ENCODE peak calls at places on chromosomes 5 and 9, in six cellular contexts. One of them, this sample, is unnamed.

GRCh38 chr5:113375492-113376060 is 59.2 kb downstream of the TSSK1B start:
- DNase-seq in HCT116: no peak
- DNase-seq in gastrocnemius medialis: no peak
- DNase-seq in A549: no peak
- DNase-seq in tibial nerve: peak; percentile 45
- DNase-seq in heart left ventricle: peak; percentile 41
- DNase-seq in this sample: no peak

GRCh38 chr5:10747678-10748622 is 13.1 kb downstream of the DAP start:
- DNase-seq in HCT116: no peak
- DNase-seq in gastrocnemius medialis: no peak
- DNase-seq in A549: no peak
- DNase-seq in tibial nerve: no peak
- DNase-seq in heart left ventricle: no peak
- DNase-seq in this sample: no peak

GRCh38 chr5:33102551-33102950 is 338.2 kb upstream of the TARS1 start:
- DNase-seq in HCT116: no peak
- DNase-seq in gastrocnemius medialis: no peak
- DNase-seq in A549: no peak
- DNase-seq in tibial nerve: no peak
- DNase-seq in heart left ventricle: no peak
- DNase-seq in this sample: no peak

GRCh38 chr9:21085010-21085409 is 7.3 kb upstream of the IFNB1 start:
- DNase-seq in HCT116: no peak
- DNase-seq in gastrocnemius medialis: no peak
- DNase-seq in A549: no peak
- DNase-seq in tibial nerve: no peak
- DNase-seq in heart left ventricle: no peak
- DNase-seq in this sample: no peak

GRCh38 chr9:127858041-127858512 is 3.6 kb upstream of the ENG start:
- DNase-seq in HCT116: no peak
- DNase-seq in gastrocnemius medialis: no peak
- DNase-seq in A549: no peak
- DNase-seq in tibial nerve: no peak
- DNase-seq in heart left ventricle: peak; percentile 80
- DNase-seq in this sample: no peak

GRCh38 chr5:95960802-95961616 is 642 bp downstream of the ELL2 start:
- DNase-seq in HCT116: no peak
- DNase-seq in gastrocnemius medialis: peak; percentile 60
- DNase-seq in A549: peak; percentile 80
- DNase-seq in tibial nerve: peak; percentile 35
- DNase-seq in heart left ventricle: peak; percentile 81
- DNase-seq in this sample: no peak

GRCh38 chr9:32672478-32672877 is 37.0 kb upstream of the TAF1L start:
- DNase-seq in HCT116: no peak
- DNase-seq in gastrocnemius medialis: no peak
- DNase-seq in A549: peak; percentile 74
- DNase-seq in tibial nerve: no peak
- DNase-seq in heart left ventricle: no peak
- DNase-seq in this sample: peak; percentile 2

GRCh38 chr5:93578179-93578812 is 2.7 kb downstream of the NR2F1-AS1 start:
- DNase-seq in HCT116: no peak
- DNase-seq in gastrocnemius medialis: no peak
- DNase-seq in A549: no peak
- DNase-seq in tibial nerve: no peak
- DNase-seq in heart left ventricle: no peak
- DNase-seq in this sample: no peak

GRCh38 chr5:93163010-93163663 is 417.9 kb downstream of the NR2F1-AS1 start:
- DNase-seq in HCT116: peak; percentile 91
- DNase-seq in gastrocnemius medialis: no peak
- DNase-seq in A549: peak; percentile 51
- DNase-seq in tibial nerve: no peak
- DNase-seq in heart left ventricle: no peak
- DNase-seq in this sample: no peak

GRCh38 chr5:146060221-146060585 is 45.2 kb downstream of the PLAC8L1 start:
- DNase-seq in HCT116: no peak
- DNase-seq in gastrocnemius medialis: no peak
- DNase-seq in A549: no peak
- DNase-seq in tibial nerve: no peak
- DNase-seq in heart left ventricle: no peak
- DNase-seq in this sample: no peak

GRCh38 chr5:178143246-178143645 is 10.4 kb downstream of the NHP2 start:
- DNase-seq in HCT116: no peak
- DNase-seq in gastrocnemius medialis: no peak
- DNase-seq in A549: no peak
- DNase-seq in tibial nerve: no peak
- DNase-seq in heart left ventricle: no peak
- DNase-seq in this sample: no peak

GRCh38 chr5:74122979-74123575 is 497.1 kb downstream of the ARHGEF28 start:
- DNase-seq in HCT116: no peak
- DNase-seq in gastrocnemius medialis: no peak
- DNase-seq in A549: no peak
- DNase-seq in tibial nerve: no peak
- DNase-seq in heart left ventricle: no peak
- DNase-seq in this sample: no peak

GRCh38 chr5:1440098-1440493 is 5.1 kb downstream of the SLC6A3 start:
- DNase-seq in HCT116: no peak
- DNase-seq in gastrocnemius medialis: no peak
- DNase-seq in A549: no peak
- DNase-seq in tibial nerve: no peak
- DNase-seq in heart left ventricle: no peak
- DNase-seq in this sample: no peak

GRCh38 chr5:26023361-26023760 is 1015.0 kb downstream of the CDH9 start:
- DNase-seq in HCT116: no peak
- DNase-seq in gastrocnemius medialis: no peak
- DNase-seq in A549: no peak
- DNase-seq in tibial nerve: no peak
- DNase-seq in heart left ventricle: no peak
- DNase-seq in this sample: no peak

GRCh38 chr5:169219351-169219750 is 81.6 kb downstream of the SLIT3 start:
- DNase-seq in HCT116: no peak
- DNase-seq in gastrocnemius medialis: no peak
- DNase-seq in A549: no peak
- DNase-seq in tibial nerve: no peak
- DNase-seq in heart left ventricle: no peak
- DNase-seq in this sample: no peak

GRCh38 chr5:5295361-5295760 is 127.1 kb upstream of the ICE1 start:
- DNase-seq in HCT116: no peak
- DNase-seq in gastrocnemius medialis: no peak
- DNase-seq in A549: no peak
- DNase-seq in tibial nerve: no peak
- DNase-seq in heart left ventricle: no peak
- DNase-seq in this sample: no peak

GRCh38 chr5:36688722-36689121 is 82.3 kb downstream of the SLC1A3 start:
- DNase-seq in HCT116: peak; percentile 29
- DNase-seq in gastrocnemius medialis: no peak
- DNase-seq in A549: peak; percentile 34
- DNase-seq in tibial nerve: no peak
- DNase-seq in heart left ventricle: no peak
- DNase-seq in this sample: no peak

GRCh38 chr5:128082551-128083032 is 974 bp upstream of the SLC12A2 start:
- DNase-seq in HCT116: peak; percentile 22
- DNase-seq in gastrocnemius medialis: no peak
- DNase-seq in A549: no peak
- DNase-seq in tibial nerve: no peak
- DNase-seq in heart left ventricle: no peak
- DNase-seq in this sample: no peak
- TF ChIP-seq POLR2A in HCT116: no peak
- TF ChIP-seq POLR2A in gastrocnemius medialis: peak; percentile 8
- TF ChIP-seq POLR2A in A549: no peak
- TF ChIP-seq POLR2A in tibial nerve: no peak
- TF ChIP-seq POLR2A in heart left ventricle: peak; percentile 21
- TF ChIP-seq POLR2A in this sample: no peak

DNA sequence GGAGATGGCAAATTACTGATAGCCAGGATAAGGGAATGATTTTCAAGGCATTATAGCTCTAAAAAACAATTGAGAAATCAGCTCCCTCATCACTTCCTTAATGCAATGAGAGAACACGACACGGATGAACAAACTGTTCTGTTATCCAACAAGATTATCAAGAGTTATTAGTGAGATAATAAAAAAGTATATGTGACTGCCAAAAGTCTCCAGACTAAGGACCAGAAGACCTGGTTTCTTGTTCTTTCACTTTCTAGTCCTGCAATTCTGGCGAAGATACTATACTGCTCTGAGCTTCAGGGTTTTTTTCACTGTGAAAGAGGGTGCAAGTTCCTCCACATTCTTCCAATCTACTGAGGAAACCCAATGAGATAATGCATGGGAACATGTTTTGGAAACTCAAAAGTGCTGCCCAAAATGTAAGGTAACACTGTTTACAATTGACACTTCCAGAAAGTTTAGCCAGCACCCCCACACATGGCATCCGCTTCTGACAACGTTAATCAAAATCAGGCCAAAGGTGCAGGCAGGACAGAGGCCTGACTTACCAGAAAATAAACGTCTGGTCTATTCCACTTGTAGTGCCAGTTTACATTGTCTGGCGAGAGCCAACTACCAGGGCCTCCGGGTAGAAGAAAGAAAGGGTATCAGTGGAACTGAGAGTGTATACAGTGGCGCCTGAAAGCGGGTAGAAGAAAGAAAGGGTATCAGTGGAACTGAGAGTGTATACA is 254.3 kb downstream of the DOCK8 start:
- DNase-seq in HCT116: no peak
- DNase-seq in gastrocnemius medialis: no peak
- DNase-seq in A549: no peak
- DNase-seq in tibial nerve: no peak
- DNase-seq in heart left ventricle: no peak
- DNase-seq in this sample: no peak
- TF ChIP-seq POLR2A in HCT116: no peak
- TF ChIP-seq POLR2A in gastrocnemius medialis: no peak
- TF ChIP-seq POLR2A in A549: no peak
- TF ChIP-seq POLR2A in tibial nerve: no peak
- TF ChIP-seq POLR2A in heart left ventricle: no peak
- TF ChIP-seq POLR2A in this sample: no peak

DNA sequence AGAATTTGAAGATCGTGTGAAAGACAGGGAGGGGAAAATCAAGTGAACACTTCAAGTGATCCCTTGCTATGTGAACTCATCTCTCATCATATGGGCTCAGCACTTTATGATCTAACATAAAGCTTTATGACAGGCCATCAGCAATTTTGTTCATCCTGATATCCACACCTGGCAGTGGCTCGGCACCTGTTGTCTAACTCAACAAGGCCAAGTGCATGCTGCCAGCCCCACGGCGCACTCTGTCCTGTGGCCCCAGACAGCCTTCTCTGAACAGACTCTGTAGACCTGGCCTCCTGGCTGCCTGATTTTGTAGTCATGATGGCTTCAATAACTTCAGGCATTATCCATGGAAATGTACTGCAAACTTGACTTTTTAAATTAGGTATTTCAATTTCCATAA is 106.3 kb downstream of the MEF2C start:
- DNase-seq in HCT116: no peak
- DNase-seq in gastrocnemius medialis: no peak
- DNase-seq in A549: no peak
- DNase-seq in tibial nerve: no peak
- DNase-seq in heart left ventricle: no peak
- DNase-seq in this sample: no peak
- TF ChIP-seq POLR2A in HCT116: no peak
- TF ChIP-seq POLR2A in gastrocnemius medialis: no peak
- TF ChIP-seq POLR2A in A549: no peak
- TF ChIP-seq POLR2A in tibial nerve: no peak
- TF ChIP-seq POLR2A in heart left ventricle: no peak
- TF ChIP-seq POLR2A in this sample: no peak

GRCh38 chr9:112064871-112065270 is 110.2 kb downstream of the SUSD1 start:
- DNase-seq in HCT116: no peak
- DNase-seq in gastrocnemius medialis: no peak
- DNase-seq in A549: no peak
- DNase-seq in tibial nerve: no peak
- DNase-seq in heart left ventricle: no peak
- DNase-seq in this sample: no peak

GRCh38 chr9:112059980-112060348 is 115.1 kb downstream of the SUSD1 start:
- DNase-seq in HCT116: no peak
- DNase-seq in gastrocnemius medialis: no peak
- DNase-seq in A549: no peak
- DNase-seq in tibial nerve: no peak
- DNase-seq in heart left ventricle: no peak
- DNase-seq in this sample: no peak

GRCh38 chr9:112063151-112063550 is 111.9 kb downstream of the SUSD1 start:
- DNase-seq in HCT116: no peak
- DNase-seq in gastrocnemius medialis: no peak
- DNase-seq in A549: no peak
- DNase-seq in tibial nerve: no peak
- DNase-seq in heart left ventricle: no peak
- DNase-seq in this sample: no peak

GRCh38 chr9:112059145-112059979 is 115.7 kb downstream of the SUSD1 start:
- DNase-seq in HCT116: no peak
- DNase-seq in gastrocnemius medialis: no peak
- DNase-seq in A549: peak; percentile 89
- DNase-seq in tibial nerve: no peak
- DNase-seq in heart left ventricle: no peak
- DNase-seq in this sample: peak; percentile 40

GRCh38 chr9:112061152-112061740 is 113.9 kb downstream of the SUSD1 start:
- DNase-seq in HCT116: peak; percentile 61
- DNase-seq in gastrocnemius medialis: peak; percentile 46
- DNase-seq in A549: peak; percentile 80
- DNase-seq in tibial nerve: no peak
- DNase-seq in heart left ventricle: peak; percentile 55
- DNase-seq in this sample: peak; percentile 61
- TF ChIP-seq POLR2A in HCT116: no peak
- TF ChIP-seq POLR2A in gastrocnemius medialis: peak; percentile 32
- TF ChIP-seq POLR2A in A549: no peak
- TF ChIP-seq POLR2A in tibial nerve: no peak
- TF ChIP-seq POLR2A in heart left ventricle: no peak
- TF ChIP-seq POLR2A in this sample: no peak

GRCh38 chr5:126594676-126595485 is at the start of gene ALDH7A1:
- DNase-seq in HCT116: peak; percentile 83
- DNase-seq in gastrocnemius medialis: peak; percentile 69
- DNase-seq in A549: peak; percentile 96
- DNase-seq in tibial nerve: peak; percentile 83
- DNase-seq in heart left ventricle: peak; percentile 93
- DNase-seq in this sample: no peak
- TF ChIP-seq POLR2A in HCT116: peak; percentile 91
- TF ChIP-seq POLR2A in gastrocnemius medialis: peak; percentile 46
- TF ChIP-seq POLR2A in A549: peak; percentile 99
- TF ChIP-seq POLR2A in tibial nerve: peak; percentile 51
- TF ChIP-seq POLR2A in heart left ventricle: peak; percentile 68
- TF ChIP-seq POLR2A in this sample: peak; percentile 81

This sample was measured in H54.